ENCODE peak calls at places on chromosomes 4 and X, in four cellular contexts. One of them, this sample, is unnamed. For H3K27me3, the result is how much of the 10 kb centered on the place peaks cover.

GRCh38 chr4:163467371-163467770 is 6.2 kb downstream of the TKTL2 start:
- DNase-seq in left ventricle myocardium inferior: no peak
- DNase-seq in mesenchymal stem cell: no peak
- DNase-seq in bronchial epithelial cell: peak
- DNase-seq in this sample: peak

GRCh38 chr4:153257151-153257620 is 52.9 kb downstream of the TRIM2 start:
- DNase-seq in bronchial epithelial cell: no peak
- DNase-seq in mesenchymal stem cell: peak
- DNase-seq in left ventricle myocardium inferior: no peak
- DNase-seq in this sample: no peak

GRCh38 chrX:115958687-115959359 is 211.7 kb upstream of the AGTR2 start:
- DNase-seq in mesenchymal stem cell: no peak
- DNase-seq in bronchial epithelial cell: peak
- DNase-seq in left ventricle myocardium inferior: no peak
- DNase-seq in this sample: no peak

GRCh38 chr4:114384629-114385028 is 214.0 kb upstream of the UGT8 start:
- DNase-seq in bronchial epithelial cell: peak
- DNase-seq in mesenchymal stem cell: peak
- DNase-seq in left ventricle myocardium inferior: no peak
- DNase-seq in this sample: peak

GRCh38 chrX:105190252-105190853 is 30.1 kb downstream of the TEX13A start:
- DNase-seq in bronchial epithelial cell: peak
- DNase-seq in mesenchymal stem cell: peak
- DNase-seq in left ventricle myocardium inferior: no peak
- DNase-seq in this sample: peak

GRCh38 chrX:108261541-108262218 is 170.1 kb downstream of the ATG4A start:
- DNase-seq in bronchial epithelial cell: peak
- DNase-seq in mesenchymal stem cell: peak
- DNase-seq in left ventricle myocardium inferior: no peak
- DNase-seq in this sample: peak

GRCh38 chrX:7746861-7747260 is 96.1 kb upstream of the VCX start:
- DNase-seq in left ventricle myocardium inferior: no peak
- DNase-seq in bronchial epithelial cell: peak
- DNase-seq in mesenchymal stem cell: no peak
- DNase-seq in this sample: peak

GRCh38 chr4:23135792-23136645 is 443.3 kb downstream of the GBA3 start:
- DNase-seq in left ventricle myocardium inferior: no peak
- DNase-seq in bronchial epithelial cell: peak
- DNase-seq in mesenchymal stem cell: peak
- DNase-seq in this sample: peak

GRCh38 chrX:27889878-27890277 is 82.1 kb downstream of the MAGEB10 start:
- DNase-seq in mesenchymal stem cell: no peak
- DNase-seq in left ventricle myocardium inferior: no peak
- DNase-seq in bronchial epithelial cell: no peak
- DNase-seq in this sample: no peak

GRCh38 chrX:30735839-30736238 is 82.6 kb downstream of the GK start:
- DNase-seq in left ventricle myocardium inferior: peak
- DNase-seq in bronchial epithelial cell: peak
- DNase-seq in mesenchymal stem cell: peak
- DNase-seq in this sample: peak

GRCh38 chr4:161762796-161763195 is 401.0 kb downstream of the FSTL5 start:
- DNase-seq in left ventricle myocardium inferior: no peak
- DNase-seq in mesenchymal stem cell: peak
- DNase-seq in bronchial epithelial cell: peak
- DNase-seq in this sample: peak

GRCh38 chr4:156751486-156751885 is 220.1 kb downstream of the PDGFC start:
- DNase-seq in left ventricle myocardium inferior: no peak
- DNase-seq in mesenchymal stem cell: peak
- DNase-seq in bronchial epithelial cell: peak
- DNase-seq in this sample: peak

GRCh38 chr4:140718240-140718639 is 37.9 kb downstream of the TBC1D9 start:
- DNase-seq in mesenchymal stem cell: peak
- DNase-seq in left ventricle myocardium inferior: no peak
- DNase-seq in bronchial epithelial cell: peak
- DNase-seq in this sample: peak

DNA sequence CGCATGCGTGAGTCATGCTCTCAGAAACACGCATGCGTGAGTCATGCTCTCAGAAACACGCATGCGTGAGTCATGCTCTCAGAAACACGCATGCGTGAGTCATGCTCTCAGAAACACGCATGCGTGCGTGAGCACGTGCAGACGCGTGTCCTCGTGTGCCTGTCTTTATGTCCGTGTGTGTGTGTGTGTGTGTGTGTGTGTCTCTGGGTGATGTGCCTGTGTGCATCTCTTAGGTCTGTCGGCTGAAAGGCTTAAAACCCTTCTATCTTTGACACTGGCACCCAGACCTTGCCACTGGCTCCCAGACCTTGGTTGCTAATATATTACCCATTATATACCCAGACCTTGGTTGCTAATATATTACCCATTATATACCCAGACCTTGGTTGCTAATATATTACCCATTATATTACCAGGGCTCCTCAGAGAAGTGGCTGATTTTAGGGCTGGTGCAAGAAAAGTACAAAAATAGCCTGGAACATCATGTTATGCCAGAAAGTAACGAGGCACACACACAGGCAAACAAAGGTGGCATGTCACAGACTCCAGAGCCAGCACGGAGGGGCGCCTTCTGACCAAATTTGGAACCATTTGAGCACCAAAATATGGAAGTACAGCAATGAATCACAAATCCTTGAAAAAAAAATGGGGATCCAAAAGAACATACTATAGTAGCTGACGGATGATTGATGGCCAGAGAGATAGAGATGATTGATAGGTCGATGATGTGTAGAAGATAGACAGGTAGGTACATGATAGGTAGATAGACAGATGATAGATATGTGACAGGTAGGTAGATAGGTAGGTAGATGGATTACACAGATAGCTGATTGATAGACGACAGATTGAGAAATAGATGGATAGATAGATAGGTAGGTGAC is 19.2 kb upstream of the ADRA2C start:
- DNase-seq in bronchial epithelial cell: no peak
- DNase-seq in mesenchymal stem cell: no peak
- DNase-seq in left ventricle myocardium inferior: no peak
- DNase-seq in this sample: no peak
- H3K27me3 ChIP-seq in bronchial epithelial cell: under half
- H3K27me3 ChIP-seq in mesenchymal stem cell: half or more
- H3K27me3 ChIP-seq in left ventricle myocardium inferior: half or more
- H3K27me3 ChIP-seq in this sample: under half

GRCh38 chr4:5711479-5712184 is 631 bp downstream of the EVC start:
- DNase-seq in left ventricle myocardium inferior: peak
- DNase-seq in mesenchymal stem cell: peak
- DNase-seq in bronchial epithelial cell: peak
- DNase-seq in this sample: peak
- H3K27me3 ChIP-seq in left ventricle myocardium inferior: under half
- H3K27me3 ChIP-seq in mesenchymal stem cell: under half
- H3K27me3 ChIP-seq in bronchial epithelial cell: under half
- H3K27me3 ChIP-seq in this sample: under half

DNA sequence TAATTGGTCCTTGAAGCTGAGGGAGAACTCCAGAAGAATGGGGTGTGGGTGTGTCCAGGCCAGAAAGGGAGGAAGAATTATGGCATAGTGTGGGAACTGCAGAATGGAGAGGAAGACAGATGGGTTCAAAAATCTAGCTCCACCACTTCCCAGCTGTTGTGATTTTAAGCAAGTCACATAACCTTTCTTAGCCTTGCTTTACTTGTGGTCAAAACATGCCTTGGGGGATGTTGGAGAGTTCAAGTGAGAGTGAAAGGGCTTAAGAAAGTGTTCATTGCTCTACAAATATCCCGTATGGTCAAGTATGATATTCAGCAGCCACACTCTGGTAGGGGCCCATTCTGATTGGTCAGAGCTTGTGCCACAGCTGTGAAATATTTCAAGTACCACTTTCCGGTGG is 15.0 kb upstream of the STARD8 start:
- DNase-seq in bronchial epithelial cell: no peak
- DNase-seq in left ventricle myocardium inferior: no peak
- DNase-seq in mesenchymal stem cell: no peak
- DNase-seq in this sample: no peak
- H3K27me3 ChIP-seq in bronchial epithelial cell: under half
- H3K27me3 ChIP-seq in left ventricle myocardium inferior: under half
- H3K27me3 ChIP-seq in mesenchymal stem cell: under half
- H3K27me3 ChIP-seq in this sample: under half

DNA sequence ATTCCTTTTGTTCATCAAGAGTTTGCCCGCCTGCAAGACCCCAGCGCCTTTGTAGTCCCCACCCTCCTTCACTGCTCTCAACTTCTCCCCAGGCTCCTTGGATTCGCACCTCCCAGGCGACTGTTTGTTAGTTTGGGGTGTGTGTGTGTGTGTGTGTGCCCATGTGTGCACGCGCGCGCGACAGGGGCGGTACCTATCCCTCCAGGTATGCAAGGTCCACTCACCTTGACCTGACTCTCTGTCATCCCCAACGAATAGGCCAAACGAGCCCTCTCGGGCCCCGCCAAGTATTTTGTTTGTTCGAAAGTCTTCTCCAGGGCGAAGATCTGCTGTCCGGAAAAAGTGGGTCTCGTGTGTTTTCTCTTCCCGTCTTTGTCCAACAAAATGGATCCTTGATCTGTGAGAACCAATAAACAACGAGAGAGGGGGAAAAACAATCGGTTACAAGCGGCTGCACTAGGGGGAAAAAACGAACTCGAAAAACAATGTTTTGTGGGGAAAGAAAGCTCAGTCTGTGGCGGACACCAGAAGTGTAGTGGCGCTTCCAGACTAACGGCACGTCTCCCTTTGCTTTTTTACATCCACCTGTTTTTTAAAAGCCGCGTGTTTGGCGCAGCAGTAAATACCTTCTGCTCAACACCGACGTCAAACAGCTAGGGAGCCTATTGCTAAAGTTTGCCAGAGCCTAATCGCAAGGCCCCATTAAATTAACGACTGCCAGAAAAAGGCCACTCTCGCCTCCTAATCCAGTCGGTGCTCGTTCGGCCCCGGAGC is 3.5 kb downstream of the NKX6-1 start:
- DNase-seq in left ventricle myocardium inferior: no peak
- DNase-seq in mesenchymal stem cell: no peak
- DNase-seq in bronchial epithelial cell: no peak
- DNase-seq in this sample: no peak
- H3K27me3 ChIP-seq in left ventricle myocardium inferior: half or more
- H3K27me3 ChIP-seq in mesenchymal stem cell: half or more
- H3K27me3 ChIP-seq in bronchial epithelial cell: half or more
- H3K27me3 ChIP-seq in this sample: half or more

DNA sequence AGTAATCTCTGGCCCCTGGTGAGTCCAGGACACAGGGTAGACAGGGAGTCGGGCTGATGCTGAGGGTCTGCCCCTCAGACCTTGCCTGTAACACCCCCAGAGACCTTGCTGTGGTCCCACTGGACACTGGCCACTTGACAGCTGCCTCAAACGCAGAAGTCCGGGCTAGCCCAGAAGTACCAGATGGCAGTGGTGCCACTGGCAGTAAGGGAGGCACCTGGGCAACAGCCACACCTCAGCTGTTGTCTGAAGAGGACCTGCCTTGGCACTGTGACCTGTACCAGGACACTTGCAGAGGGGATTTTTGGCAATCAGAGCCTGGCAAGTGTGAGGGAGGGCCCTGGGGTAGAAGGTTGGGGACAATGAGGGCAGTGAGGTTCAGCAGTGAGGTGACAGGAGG is 63.3 kb upstream of the UXT start:
- DNase-seq in left ventricle myocardium inferior: no peak
- DNase-seq in bronchial epithelial cell: no peak
- DNase-seq in mesenchymal stem cell: no peak
- DNase-seq in this sample: no peak
- H3K27me3 ChIP-seq in left ventricle myocardium inferior: under half
- H3K27me3 ChIP-seq in bronchial epithelial cell: under half
- H3K27me3 ChIP-seq in mesenchymal stem cell: under half
- H3K27me3 ChIP-seq in this sample: under half

DNA sequence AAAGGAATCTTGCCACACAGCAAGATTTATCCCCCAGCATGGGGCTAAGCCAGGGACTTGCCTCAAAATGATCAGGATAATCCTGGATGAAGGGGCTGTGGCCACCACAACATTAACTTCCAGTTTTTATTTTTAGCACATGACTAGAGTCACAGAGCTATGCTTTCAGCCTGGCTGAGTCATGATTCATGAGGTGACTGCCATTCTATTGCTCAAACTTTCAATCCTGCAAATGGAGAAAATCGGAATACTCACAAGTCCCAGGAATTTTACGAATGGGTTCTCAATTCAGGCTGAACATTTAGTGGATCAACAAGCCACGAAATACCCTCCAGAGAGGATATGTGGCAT is 70.7 kb upstream of the HPGD start:
- DNase-seq in bronchial epithelial cell: peak
- DNase-seq in mesenchymal stem cell: peak
- DNase-seq in left ventricle myocardium inferior: no peak
- DNase-seq in this sample: no peak
- H3K27me3 ChIP-seq in bronchial epithelial cell: under half
- H3K27me3 ChIP-seq in mesenchymal stem cell: under half
- H3K27me3 ChIP-seq in left ventricle myocardium inferior: under half
- H3K27me3 ChIP-seq in this sample: under half

GRCh38 chrX:131895807-131896206 is 127.3 kb upstream of the STK26 start:
- DNase-seq in mesenchymal stem cell: peak
- DNase-seq in left ventricle myocardium inferior: no peak
- DNase-seq in bronchial epithelial cell: no peak
- DNase-seq in this sample: no peak

DNA sequence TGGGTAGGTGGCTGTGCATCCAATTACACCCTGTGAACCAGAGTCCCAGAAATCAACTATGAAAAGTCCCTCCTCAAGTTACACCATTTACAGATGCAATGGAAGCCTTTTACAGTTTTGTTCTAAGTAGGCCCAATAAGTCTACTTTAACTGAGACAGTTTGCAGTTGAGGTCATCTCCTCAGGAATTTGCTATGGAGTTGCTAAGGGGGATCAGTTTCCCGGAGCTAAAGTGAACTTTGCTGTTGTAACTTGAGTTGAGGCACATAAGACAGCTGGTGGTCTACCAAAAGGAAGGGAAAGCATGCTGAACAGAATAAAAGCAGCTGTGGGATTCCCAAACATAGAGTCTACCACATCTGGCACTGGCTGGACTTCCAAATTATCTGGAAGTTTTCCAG is 121.5 kb upstream of the STK26 start:
- DNase-seq in mesenchymal stem cell: no peak
- DNase-seq in bronchial epithelial cell: no peak
- DNase-seq in left ventricle myocardium inferior: no peak
- DNase-seq in this sample: no peak
- H3K27me3 ChIP-seq in mesenchymal stem cell: half or more
- H3K27me3 ChIP-seq in bronchial epithelial cell: under half
- H3K27me3 ChIP-seq in left ventricle myocardium inferior: under half
- H3K27me3 ChIP-seq in this sample: under half

GRCh38 chr4:41878991-41879491 is 56.2 kb upstream of the TMEM33 start:
- DNase-seq in mesenchymal stem cell: no peak
- DNase-seq in left ventricle myocardium inferior: no peak
- DNase-seq in bronchial epithelial cell: no peak
- DNase-seq in this sample: no peak
- H3K27me3 ChIP-seq in mesenchymal stem cell: half or more
- H3K27me3 ChIP-seq in left ventricle myocardium inferior: half or more
- H3K27me3 ChIP-seq in bronchial epithelial cell: half or more
- H3K27me3 ChIP-seq in this sample: half or more